ENCODE peak calls at places on chromosomes 12 and 14, in six cellular contexts. R, P, Q, L, V and K are unnamed samples.

GRCh38 chr12:43847427-43847826 is 11.5 kb downstream of the TMEM117 start:
- DNase-seq in R (no peak), P (peak; percentile 89), Q (no peak), L (no peak), V (no peak), K (no peak)

GRCh38 chr14:35855886-35856481 is 29.8 kb downstream of the BRMS1L start:
- DNase-seq in R (no peak), P (no peak), Q (no peak), L (peak; percentile 93), V (no peak), K (peak; percentile 82)

GRCh38 chr12:57240069-57240921 is 10.7 kb downstream of the STAC3 start:
- DNase-seq in R (peak; percentile 85), P (peak; percentile 55), Q (peak; percentile 67), L (peak; percentile 87), V (peak; percentile 68), K (peak; percentile 38)

GRCh38 chr14:51167587-51168219 is 72.3 kb upstream of the TMX1 start:
- DNase-seq in R (no peak), P (peak; percentile 17), Q (no peak), L (no peak), V (no peak), K (no peak)

GRCh38 chr12:106144847-106145246 is 6.1 kb upstream of the NUAK1 start:
- DNase-seq in R (no peak), P (no peak), Q (no peak), L (no peak), V (no peak), K (peak; percentile 90)

GRCh38 chr12:8078400-8078799 is 3.7 kb upstream of the NECAP1 start:
- DNase-seq in R (peak; percentile 59), P (peak; percentile 29), Q (peak; percentile 60), L (peak; percentile 66), V (peak; percentile 62), K (peak; percentile 69)

GRCh38 chr14:99203801-99204200 is 68.2 kb downstream of the BCL11B start:
- DNase-seq in R (no peak), P (no peak), Q (no peak), L (no peak), V (no peak), K (no peak)

GRCh38 chr12:31629756-31630732 is 29.4 kb upstream of the ETFBKMT start:
- DNase-seq in R (peak; percentile 18), P (no peak), Q (peak; percentile 14), L (no peak), V (no peak), K (no peak)

GRCh38 chr12:67068204-67068731 is 200.9 kb upstream of the CAND1 start:
- DNase-seq in R (peak; percentile 44), P (peak; percentile 17), Q (peak; percentile 76), L (peak; percentile 5), V (peak; percentile 74), K (peak; percentile 36)

GRCh38 chr12:57722716-57723629 is 15.6 kb downstream of the AGAP2 start:
- DNase-seq in R (peak; percentile 2), P (no peak), Q (no peak), L (no peak), V (no peak), K (no peak)

GRCh38 chr12:93060071-93060665 is 131.1 kb upstream of the EEA1 start:
- DNase-seq in R (no peak), P (no peak), Q (no peak), L (no peak), V (no peak), K (peak; percentile 70)

GRCh38 chr12:114917307-114917706 is 233.3 kb upstream of the TBX3 start:
- DNase-seq in R (no peak), P (no peak), Q (no peak), L (no peak), V (no peak), K (no peak)

GRCh38 chr12:89244536-89244935 is 107.8 kb downstream of the DUSP6 start:
- DNase-seq in R (no peak), P (no peak), Q (no peak), L (peak; percentile 45), V (no peak), K (peak; percentile 80)

GRCh38 chr12:124928095-124928911 is 13.9 kb upstream of the UBC start:
- DNase-seq in R (no peak), P (peak; percentile 88), Q (peak; percentile 88), L (no peak), V (peak; percentile 31), K (no peak)

GRCh38 chr14:32728957-32729356 is 209.7 kb upstream of the NPAS3 start:
- DNase-seq in R (no peak), P (no peak), Q (no peak), L (no peak), V (peak; percentile 17), K (no peak)
- TF ChIP-seq EZH2phosphoT487 in R (no peak), P (no peak), Q (no peak), L (no peak), V (no peak), K (no peak)

GRCh38 chr12:4221157-4221556 is 52.4 kb upstream of the CCND2 start:
- DNase-seq in R (no peak), P (no peak), Q (no peak), L (no peak), V (no peak), K (no peak)

GRCh38 chr12:4225571-4225970 is 48.0 kb upstream of the CCND2 start:
- DNase-seq in R (no peak), P (no peak), Q (no peak), L (no peak), V (no peak), K (no peak)

GRCh38 chr12:4224211-4224878 is 49.2 kb upstream of the CCND2 start:
- DNase-seq in R (no peak), P (no peak), Q (no peak), L (no peak), V (no peak), K (no peak)

GRCh38 chr12:4220489-4220888 is 53.1 kb upstream of the CCND2 start:
- DNase-seq in R (no peak), P (no peak), Q (no peak), L (no peak), V (no peak), K (no peak)

DNA sequence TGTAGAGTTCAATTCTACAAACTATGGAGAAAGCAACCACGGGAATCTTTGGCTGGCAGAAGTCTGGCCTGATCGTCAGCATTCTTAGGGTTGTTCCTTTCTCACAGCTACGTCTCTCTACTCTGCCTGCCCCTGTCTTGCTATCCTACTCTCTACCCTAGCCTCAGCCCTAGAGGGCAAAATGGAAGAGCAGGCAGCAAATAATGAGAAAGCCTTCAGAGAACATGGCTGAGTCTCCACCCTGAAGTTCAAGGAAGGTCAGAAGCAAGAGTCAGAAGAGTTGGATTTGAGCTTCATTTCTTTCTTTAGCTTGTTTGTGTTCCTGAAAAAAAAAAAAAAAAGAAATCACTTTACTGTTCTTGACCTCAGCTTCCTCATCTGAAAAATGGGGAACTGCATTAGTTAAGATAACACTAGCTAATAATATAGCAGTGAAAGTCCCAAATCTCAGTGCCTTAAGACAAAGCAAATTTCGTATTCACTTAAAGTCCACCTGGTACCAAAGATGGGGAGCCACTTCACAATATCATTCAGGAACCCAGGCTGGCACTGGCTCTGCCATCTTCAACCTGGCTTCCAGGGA is 50.2 kb upstream of the CCND2 start:
- DNase-seq in R (no peak), P (no peak), Q (no peak), L (no peak), V (no peak), K (no peak)
- TF ChIP-seq EZH2phosphoT487 in R (no peak), P (no peak), Q (no peak), L (no peak), V (no peak), K (no peak)

GRCh38 chr12:71469235-71469873 is 29.8 kb downstream of the LGR5 start:
- DNase-seq in R (peak; percentile 81), P (peak; percentile 31), Q (peak; percentile 30), L (no peak), V (peak; percentile 66), K (no peak)
- TF ChIP-seq EZH2phosphoT487 in R (no peak), P (no peak), Q (no peak), L (no peak), V (no peak), K (no peak)

GRCh38 chr14:101761881-101762529 is 496 bp downstream of the PPP2R5C start:
- DNase-seq in R (peak; percentile 65), P (peak; percentile 21), Q (peak; percentile 44), L (peak; percentile 46), V (peak; percentile 39), K (peak; percentile 8)
- TF ChIP-seq EZH2phosphoT487 in R (no peak), P (no peak), Q (no peak), L (no peak), V (no peak), K (no peak)

DNA sequence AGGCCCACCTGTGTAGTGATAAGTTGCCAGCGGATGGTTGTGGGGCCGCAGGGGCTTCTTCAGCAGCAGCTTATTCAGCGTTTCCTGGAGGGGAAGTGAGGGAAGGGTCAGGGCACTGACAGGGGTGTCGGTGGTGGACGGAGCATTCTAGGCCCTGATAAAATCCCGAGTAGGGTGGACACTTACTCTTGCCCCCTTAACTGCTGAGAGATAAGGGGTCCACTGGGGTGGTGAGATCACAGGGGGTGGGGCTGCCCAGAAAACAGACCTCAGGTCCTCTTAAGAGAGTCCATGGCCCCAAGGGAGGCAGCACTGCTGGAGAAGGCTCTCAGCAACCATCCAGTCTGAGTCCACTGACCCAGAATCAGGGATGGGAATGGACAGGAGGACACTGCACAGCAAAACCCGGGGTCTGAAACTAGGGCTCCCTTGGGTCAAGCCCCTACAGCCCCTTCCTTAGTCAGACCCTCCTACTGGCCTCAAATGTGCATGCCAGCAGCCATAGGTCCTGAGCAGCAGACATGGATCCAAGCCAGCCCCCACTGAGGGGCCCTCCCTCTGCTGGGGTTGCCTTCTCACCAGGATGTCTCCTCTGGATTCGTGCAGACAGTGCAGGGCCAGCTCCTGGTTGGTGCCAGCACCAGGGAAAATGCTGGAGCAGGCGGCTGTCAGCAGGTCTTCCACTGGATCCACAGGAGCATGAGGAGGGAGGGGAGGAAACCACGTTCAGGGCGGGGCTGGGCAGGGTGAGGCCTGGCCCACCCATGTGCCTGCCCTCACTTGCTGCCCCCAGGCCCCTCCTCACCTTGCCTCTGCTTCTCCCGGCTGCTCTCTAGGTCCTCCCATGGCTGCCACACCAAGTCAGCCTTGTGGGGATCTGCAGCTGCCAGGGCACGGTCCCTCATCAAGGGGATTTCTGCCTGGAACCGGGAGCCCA is 12.1 kb upstream of the PNMA1 start:
- DNase-seq in R (no peak), P (no peak), Q (no peak), L (no peak), V (no peak), K (no peak)
- TF ChIP-seq EZH2phosphoT487 in R (no peak), P (no peak), Q (no peak), L (no peak), V (no peak), K (no peak)

GRCh38 chr12:104181313-104181712 is 34.3 kb upstream of the TXNRD1 start:
- DNase-seq in R (no peak), P (no peak), Q (no peak), L (no peak), V (no peak), K (no peak)

GRCh38 chr12:104182144-104182543 is 33.4 kb upstream of the TXNRD1 start:
- DNase-seq in R (no peak), P (peak; percentile 39), Q (no peak), L (no peak), V (no peak), K (no peak)

GRCh38 chr12:104182621-104183378 is 32.8 kb upstream of the TXNRD1 start:
- DNase-seq in R (no peak), P (no peak), Q (no peak), L (no peak), V (no peak), K (no peak)

GRCh38 chr12:104177663-104178501 is 37.7 kb upstream of the TXNRD1 start:
- DNase-seq in R (peak; percentile 67), P (peak; percentile 85), Q (no peak), L (no peak), V (no peak), K (no peak)

GRCh38 chr12:104180389-104180788 is 35.2 kb upstream of the TXNRD1 start:
- DNase-seq in R (no peak), P (peak; percentile 22), Q (no peak), L (no peak), V (no peak), K (no peak)
- TF ChIP-seq EZH2phosphoT487 in R (no peak), P (no peak), Q (no peak), L (no peak), V (no peak), K (no peak)